ENCODE peak calls at places on chromosomes 5 and 9, in ten cellular contexts. T, Y, U, V, F, H, X, G, I and J are unnamed samples.

GRCh38 chr5:176881816-176882565 is 17.2 kb downstream of the HK3 start:
- DNase-seq in V (peak), I (no peak), X (no peak), F (no peak), H (no peak), T (no peak), Y (no peak), G (no peak), U (no peak), J (no peak)

GRCh38 chr5:133869675-133869978 is 98.8 kb downstream of the C5orf15 start:
- DNase-seq in F (no peak), Y (no peak), X (no peak), I (no peak), U (no peak), H (no peak), G (peak), V (peak), T (no peak), J (no peak)

GRCh38 chr5:143662020-143662419 is 149.9 kb upstream of the HMHB1 start:
- DNase-seq in F (no peak), G (no peak), H (no peak), V (no peak), U (no peak), X (no peak), T (no peak), I (no peak), Y (no peak), J (no peak)

GRCh38 chr9:109270971-109271900 is 49.6 kb downstream of the EPB41L4B start:
- DNase-seq in H (no peak), X (no peak), F (no peak), U (no peak), G (no peak), Y (no peak), V (no peak), T (no peak), I (no peak), J (no peak)

GRCh38 chr5:109911731-109912130 is 222.0 kb downstream of the MAN2A1 start:
- DNase-seq in Y (no peak), V (no peak), F (no peak), T (no peak), U (peak), H (no peak), X (no peak), G (no peak), I (no peak), J (no peak)

GRCh38 chr5:39648539-39649200 is 223.9 kb upstream of the DAB2 start:
- DNase-seq in U (no peak), F (no peak), T (no peak), V (no peak), X (no peak), I (no peak), G (no peak), H (no peak), Y (no peak), J (no peak)

GRCh38 chr9:3850083-3850482 is 324.3 kb upstream of the RFX3 start:
- DNase-seq in H (no peak), Y (no peak), T (no peak), G (no peak), X (no peak), V (no peak), U (no peak), I (no peak), F (no peak), J (no peak)

GRCh38 chr5:42656661-42657035 is 100.0 kb upstream of the CCDC152 start:
- DNase-seq in X (no peak), U (peak), G (no peak), F (no peak), I (no peak), T (no peak), V (no peak), H (no peak), Y (no peak), J (no peak)

GRCh38 chr5:173035904-173036707 is 20.0 kb upstream of the CREBRF start:
- DNase-seq in F (no peak), Y (peak), I (no peak), V (no peak), X (no peak), U (no peak), H (no peak), G (no peak), T (no peak), J (no peak)

GRCh38 chr5:121478636-121479035 is 373.0 kb upstream of the FTMT start:
- DNase-seq in I (no peak), T (no peak), H (no peak), U (no peak), G (no peak), V (no peak), Y (no peak), F (no peak), X (no peak), J (no peak)

GRCh38 chr5:154771383-154771901 is 16.3 kb downstream of the LARP1 start:
- DNase-seq in X (no peak), U (peak), I (no peak), G (peak), T (peak), H (no peak), V (no peak), F (peak), Y (no peak), J (no peak)

GRCh38 chr5:156094001-156094400 is 233.0 kb upstream of the SGCD start:
- DNase-seq in X (peak), G (peak), T (no peak), V (peak), H (no peak), I (no peak), Y (no peak), U (no peak), F (peak), J (no peak)